ENCODE peak calls at places on chromosomes 4 and X, in five cellular contexts. P is ELF-1, O is GDM1, Y is testis, G is colonic mucosa. V is an unnamed sample.

GRCh38 chrX:152884171-152884570 is 13.7 kb upstream of the ZNF185 start:
- DNase-seq in P (peak; percentile 66), O (no peak), Y (no peak), G (no peak), V (no peak)

GRCh38 chrX:63922221-63922620 is 137.2 kb upstream of the ARHGEF9 start:
- DNase-seq in P (peak; percentile 4), O (no peak), Y (no peak), G (no peak), V (no peak)

GRCh38 chr4:41600243-41600642 is 62.3 kb downstream of the LIMCH1 start:
- DNase-seq in P (no peak), O (no peak), Y (no peak), G (no peak), V (no peak)

GRCh38 chrX:7941390-7942042 is 14.3 kb upstream of the PNPLA4 start:
- DNase-seq in P (peak; percentile 17), O (no peak), Y (peak; percentile 16), G (peak; percentile 60), V (no peak)

GRCh38 chrX:72245461-72246089 is 6.7 kb upstream of the ERCC6L start:
- DNase-seq in P (peak; percentile 88), O (peak; percentile 10), Y (peak; percentile 66), G (peak; percentile 79), V (no peak)

GRCh38 chr4:26788341-26788733 is 72.3 kb upstream of the STIM2 start:
- DNase-seq in P (no peak), O (no peak), Y (no peak), G (no peak), V (no peak)

GRCh38 chr4:145937021-145937861 is 1.4 kb downstream of the ZNF827 start:
- DNase-seq in P (peak; percentile 72), O (peak; percentile 63), Y (peak; percentile 82), G (peak; percentile 79), V (no peak)

GRCh38 chr4:183124865-183125264 is 25.8 kb downstream of the WWC2 start:
- DNase-seq in P (no peak), O (no peak), Y (no peak), G (no peak), V (no peak)

GRCh38 chr4:94577136-94577535 is 125.4 kb downstream of the PDLIM5 start:
- DNase-seq in P (no peak), O (no peak), Y (peak; percentile 53), G (no peak), V (no peak)

GRCh38 chr4:43837171-43837570 is 611.4 kb downstream of the KCTD8 start:
- DNase-seq in P (no peak), O (no peak), Y (no peak), G (no peak), V (no peak)

GRCh38 chr4:84870398-84871163 is 95.9 kb downstream of the WDFY3 start:
- DNase-seq in P (peak; percentile 93), O (no peak), Y (no peak), G (no peak), V (no peak)

GRCh38 chr4:89492476-89493110 is 185.0 kb upstream of the GPRIN3 start:
- DNase-seq in P (no peak), O (no peak), Y (no peak), G (no peak), V (no peak)

GRCh38 chr4:114386637-114387233 is 211.9 kb upstream of the UGT8 start:
- DNase-seq in P (no peak), O (no peak), Y (no peak), G (no peak), V (no peak)

V was measured in GF-D8.